ENCODE peak calls at places on chromosomes 7 and 10, in ten cellular contexts. N is psoas muscle; X is endothelial cell; A is LoVo; O is stimulated activated CD8-positive, alpha-beta memory T cell treated with anti-CD3 and anti-CD28 coated beads, Interleukin-15, amount 100 ng/mL, for 24 hours; L is fibroblast of gingiva; B is NCI-H345; D is T-helper 17 cell; S is HT1080; C is GM20000. G is an unnamed sample.

GRCh38 chr10:91797874-91798735 is at the start of gene TNKS2:
- DNase-seq in N (peak), X (peak), A (peak), O (peak), L (peak), B (peak), D (peak), S (peak), C (peak), G (peak)

GRCh38 chr10:73998623-73999622 is 1.0 kb downstream of the VCL start:
- DNase-seq in N (peak), X (peak), A (peak), O (no peak), L (peak), B (peak), D (peak), S (peak), C (peak), G (no peak)

GRCh38 chr7:132066776-132067175 is 509.5 kb downstream of the PLXNA4 start:
- DNase-seq in N (peak), X (no peak), A (no peak), O (no peak), L (peak), B (no peak), D (no peak), S (no peak), C (no peak), G (no peak)

GRCh38 chr7:141693082-141693481 is 8.9 kb downstream of the DENND11 start:
- DNase-seq in N (no peak), X (no peak), A (no peak), O (no peak), L (no peak), B (no peak), D (no peak), S (no peak), C (no peak), G (no peak)

GRCh38 chr10:125083576-125083920 is 76.8 kb downstream of the CTBP2 start:
- DNase-seq in N (no peak), X (no peak), A (no peak), O (no peak), L (peak), B (no peak), D (no peak), S (peak), C (no peak), G (no peak)

GRCh38 chr10:74640134-74640533 is 186.3 kb upstream of the KAT6B start:
- DNase-seq in N (no peak), X (no peak), A (peak), O (no peak), L (no peak), B (peak), D (no peak), S (no peak), C (no peak), G (no peak)

GRCh38 chr10:12709516-12709915 is 292.0 kb downstream of the CCDC3 start:
- DNase-seq in N (no peak), X (no peak), A (no peak), O (no peak), L (peak), B (no peak), D (no peak), S (peak), C (no peak), G (no peak)

GRCh38 chr10:68492118-68492517 is 20.3 kb upstream of the DNA2 start:
- DNase-seq in N (no peak), X (no peak), A (no peak), O (no peak), L (peak), B (no peak), D (no peak), S (no peak), C (no peak), G (no peak)

G was measured in KBM-7.